ENCODE peak calls at places on chromosomes 12 and 14, in six cellular contexts. One of them, this sample, is unnamed.

GRCh38 chr12:41512531-41512930 is 324.4 kb downstream of the PDZRN4 start:
- DNase-seq in vagina: no peak
- DNase-seq in transverse colon: no peak
- DNase-seq in K562: no peak
- DNase-seq in endothelial cell of umbilical vein: peak
- DNase-seq in HepG2: no peak
- DNase-seq in this sample: no peak

GRCh38 chr12:66137937-66138336 is 7.4 kb upstream of the LLPH start:
- DNase-seq in endothelial cell of umbilical vein: no peak
- DNase-seq in vagina: no peak
- DNase-seq in transverse colon: no peak
- DNase-seq in K562: no peak
- DNase-seq in HepG2: no peak
- DNase-seq in this sample: no peak

GRCh38 chr14:53355581-53356112 is 202.5 kb upstream of the DDHD1 start:
- DNase-seq in vagina: no peak
- DNase-seq in K562: no peak
- DNase-seq in endothelial cell of umbilical vein: peak
- DNase-seq in HepG2: no peak
- DNase-seq in transverse colon: no peak
- DNase-seq in this sample: no peak

GRCh38 chr12:122523280-122523679 is 3.5 kb downstream of the RSRC2 start:
- DNase-seq in endothelial cell of umbilical vein: no peak
- DNase-seq in vagina: no peak
- DNase-seq in HepG2: peak
- DNase-seq in transverse colon: no peak
- DNase-seq in K562: peak
- DNase-seq in this sample: no peak

GRCh38 chr12:106139422-106140141 is 828 bp upstream of the NUAK1 start:
- DNase-seq in transverse colon: peak
- DNase-seq in K562: no peak
- DNase-seq in endothelial cell of umbilical vein: peak
- DNase-seq in HepG2: peak
- DNase-seq in vagina: no peak
- DNase-seq in this sample: peak

GRCh38 chr14:64235652-64236640 is 58.2 kb downstream of the ESR2 start:
- DNase-seq in HepG2: no peak
- DNase-seq in transverse colon: peak
- DNase-seq in K562: no peak
- DNase-seq in endothelial cell of umbilical vein: no peak
- DNase-seq in vagina: no peak
- DNase-seq in this sample: peak

GRCh38 chr12:4865246-4865645 is 44.5 kb upstream of the KCNA1 start:
- DNase-seq in endothelial cell of umbilical vein: no peak
- DNase-seq in K562: no peak
- DNase-seq in transverse colon: no peak
- DNase-seq in HepG2: no peak
- DNase-seq in vagina: no peak
- DNase-seq in this sample: no peak

GRCh38 chr14:66746316-66747006 is 238.5 kb downstream of the GPHN start:
- DNase-seq in K562: peak
- DNase-seq in HepG2: peak
- DNase-seq in vagina: no peak
- DNase-seq in transverse colon: no peak
- DNase-seq in endothelial cell of umbilical vein: peak
- DNase-seq in this sample: no peak

GRCh38 chr12:28710882-28711281 is 438.2 kb upstream of the FAR2 start:
- DNase-seq in endothelial cell of umbilical vein: no peak
- DNase-seq in K562: no peak
- DNase-seq in HepG2: no peak
- DNase-seq in transverse colon: no peak
- DNase-seq in vagina: no peak
- DNase-seq in this sample: no peak

GRCh38 chr12:64998327-64999156 is 122.6 kb downstream of the WIF1 start:
- DNase-seq in HepG2: peak
- DNase-seq in endothelial cell of umbilical vein: no peak
- DNase-seq in vagina: no peak
- DNase-seq in K562: no peak
- DNase-seq in transverse colon: no peak
- DNase-seq in this sample: no peak

GRCh38 chr14:103662029-103662428 is 33.0 kb downstream of the KLC1 start:
- DNase-seq in transverse colon: no peak
- DNase-seq in K562: no peak
- DNase-seq in vagina: no peak
- DNase-seq in endothelial cell of umbilical vein: no peak
- DNase-seq in HepG2: no peak
- DNase-seq in this sample: no peak

GRCh38 chr12:31406345-31406744 is 80.4 kb upstream of the SINHCAF start:
- DNase-seq in transverse colon: no peak
- DNase-seq in vagina: no peak
- DNase-seq in HepG2: no peak
- DNase-seq in endothelial cell of umbilical vein: no peak
- DNase-seq in K562: no peak
- DNase-seq in this sample: peak

GRCh38 chr14:96962337-96962736 is 165.2 kb downstream of the VRK1 start:
- DNase-seq in transverse colon: peak
- DNase-seq in K562: no peak
- DNase-seq in endothelial cell of umbilical vein: no peak
- DNase-seq in vagina: no peak
- DNase-seq in HepG2: no peak
- DNase-seq in this sample: no peak

GRCh38 chr12:119122047-119122446 is 56.7 kb upstream of the HSPB8 start:
- DNase-seq in K562: no peak
- DNase-seq in transverse colon: no peak
- DNase-seq in endothelial cell of umbilical vein: no peak
- DNase-seq in vagina: no peak
- DNase-seq in HepG2: no peak
- DNase-seq in this sample: no peak

GRCh38 chr12:49869816-49870500 is 27.1 kb upstream of the BCDIN3D start:
- DNase-seq in HepG2: no peak
- DNase-seq in K562: no peak
- DNase-seq in vagina: peak
- DNase-seq in endothelial cell of umbilical vein: no peak
- DNase-seq in transverse colon: no peak
- DNase-seq in this sample: no peak

GRCh38 chr14:22699801-22700564 is 55.8 kb upstream of the OR6J1 start:
- DNase-seq in endothelial cell of umbilical vein: peak
- DNase-seq in vagina: no peak
- DNase-seq in K562: peak
- DNase-seq in transverse colon: no peak
- DNase-seq in HepG2: peak
- DNase-seq in this sample: no peak

GRCh38 chr12:49537709-49538601 is 875 bp upstream of the KCNH3 start:
- DNase-seq in K562: peak
- DNase-seq in HepG2: no peak
- DNase-seq in transverse colon: no peak
- DNase-seq in vagina: no peak
- DNase-seq in endothelial cell of umbilical vein: no peak
- DNase-seq in this sample: no peak

GRCh38 chr14:70709726-70710382 is 68.1 kb downstream of the TTC9 start:
- DNase-seq in K562: no peak
- DNase-seq in vagina: no peak
- DNase-seq in transverse colon: no peak
- DNase-seq in HepG2: peak
- DNase-seq in endothelial cell of umbilical vein: no peak
- DNase-seq in this sample: no peak

GRCh38 chr12:23760495-23760894 is 189.0 kb downstream of the SOX5 start:
- DNase-seq in endothelial cell of umbilical vein: no peak
- DNase-seq in transverse colon: no peak
- DNase-seq in vagina: no peak
- DNase-seq in K562: no peak
- DNase-seq in HepG2: no peak
- DNase-seq in this sample: no peak

GRCh38 chr14:58332514-58332913 is 34.2 kb downstream of the ARID4A start:
- DNase-seq in transverse colon: no peak
- DNase-seq in endothelial cell of umbilical vein: no peak
- DNase-seq in vagina: no peak
- DNase-seq in K562: no peak
- DNase-seq in HepG2: no peak
- DNase-seq in this sample: no peak

GRCh38 chr12:9798008-9798619 is 29.2 kb upstream of the KLRF1 start:
- DNase-seq in transverse colon: peak
- DNase-seq in HepG2: peak
- DNase-seq in vagina: no peak
- DNase-seq in K562: peak
- DNase-seq in endothelial cell of umbilical vein: peak
- DNase-seq in this sample: no peak

DNA sequence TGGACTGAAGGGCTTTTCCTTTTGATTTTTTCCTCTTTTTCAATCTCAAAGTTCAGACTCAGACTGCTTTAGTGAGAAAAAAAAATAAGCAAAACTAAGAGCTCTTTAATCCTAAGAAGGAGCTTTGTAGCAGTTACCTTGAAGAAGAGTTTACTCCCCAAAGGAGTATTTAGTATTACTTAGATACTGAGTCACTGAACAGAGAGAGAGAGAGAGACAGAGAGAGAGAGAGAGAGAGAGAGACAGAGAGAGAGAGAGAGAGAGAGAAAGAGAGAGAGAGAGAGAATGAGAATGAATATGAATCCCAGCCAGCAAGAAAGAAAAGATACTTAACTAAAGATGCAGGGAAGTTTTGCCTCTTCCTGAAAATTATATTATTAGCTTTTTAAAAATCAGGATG is 258 bp downstream of the NAV3 start:
- DNase-seq in HepG2: no peak
- DNase-seq in K562: no peak
- DNase-seq in vagina: no peak
- DNase-seq in transverse colon: no peak
- DNase-seq in endothelial cell of umbilical vein: no peak
- DNase-seq in this sample: no peak
- TF ChIP-seq POLR2A in HepG2: no peak
- TF ChIP-seq POLR2A in K562: no peak
- TF ChIP-seq POLR2A in vagina: no peak
- TF ChIP-seq POLR2A in transverse colon: no peak
- TF ChIP-seq POLR2A in endothelial cell of umbilical vein: no peak
- TF ChIP-seq POLR2A in this sample: no peak

DNA sequence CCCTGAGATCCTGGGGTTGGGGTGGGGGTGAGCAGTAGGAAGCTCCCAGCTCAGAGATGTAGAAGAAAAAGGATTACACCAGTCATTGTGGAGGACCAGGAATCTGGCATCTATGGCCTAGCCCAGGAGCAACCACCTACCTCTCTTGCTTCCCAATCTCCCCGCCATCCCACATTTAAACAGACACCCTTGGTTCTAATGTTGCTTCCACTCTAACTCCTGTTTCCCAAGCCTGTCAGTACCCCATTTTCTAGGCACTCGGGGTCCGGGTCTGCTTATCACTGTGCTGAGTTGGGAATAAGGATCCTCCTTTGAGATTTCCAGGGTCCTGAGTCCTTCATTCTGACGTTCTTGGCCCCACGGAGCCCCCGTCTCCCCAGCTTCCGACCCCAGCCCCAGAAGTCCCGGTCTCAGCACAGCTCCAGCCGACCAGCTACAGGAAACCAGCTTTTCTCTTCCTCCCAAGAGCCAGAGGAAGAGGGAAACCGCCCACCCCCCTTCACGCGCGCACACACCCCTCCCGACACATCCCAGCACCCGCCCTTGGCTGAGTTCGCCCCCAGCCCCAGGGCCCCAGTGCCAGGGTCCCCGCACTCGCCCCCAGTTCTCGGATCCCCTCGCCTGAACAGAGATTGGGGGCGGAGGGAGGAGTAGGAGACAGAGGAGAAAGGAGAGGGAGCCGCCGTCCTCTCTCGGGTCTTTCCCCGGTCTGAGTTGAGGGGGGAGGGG is 1.2 kb downstream of the ITGA5 start:
- DNase-seq in transverse colon: no peak
- DNase-seq in vagina: no peak
- DNase-seq in K562: peak
- DNase-seq in HepG2: no peak
- DNase-seq in endothelial cell of umbilical vein: peak
- DNase-seq in this sample: no peak
- TF ChIP-seq POLR2AphosphoS5 in transverse colon: no peak
- TF ChIP-seq POLR2AphosphoS5 in vagina: no peak
- TF ChIP-seq POLR2AphosphoS5 in K562: no peak
- TF ChIP-seq POLR2AphosphoS5 in HepG2: no peak
- TF ChIP-seq POLR2AphosphoS5 in endothelial cell of umbilical vein: peak
- TF ChIP-seq POLR2AphosphoS5 in this sample: no peak

DNA sequence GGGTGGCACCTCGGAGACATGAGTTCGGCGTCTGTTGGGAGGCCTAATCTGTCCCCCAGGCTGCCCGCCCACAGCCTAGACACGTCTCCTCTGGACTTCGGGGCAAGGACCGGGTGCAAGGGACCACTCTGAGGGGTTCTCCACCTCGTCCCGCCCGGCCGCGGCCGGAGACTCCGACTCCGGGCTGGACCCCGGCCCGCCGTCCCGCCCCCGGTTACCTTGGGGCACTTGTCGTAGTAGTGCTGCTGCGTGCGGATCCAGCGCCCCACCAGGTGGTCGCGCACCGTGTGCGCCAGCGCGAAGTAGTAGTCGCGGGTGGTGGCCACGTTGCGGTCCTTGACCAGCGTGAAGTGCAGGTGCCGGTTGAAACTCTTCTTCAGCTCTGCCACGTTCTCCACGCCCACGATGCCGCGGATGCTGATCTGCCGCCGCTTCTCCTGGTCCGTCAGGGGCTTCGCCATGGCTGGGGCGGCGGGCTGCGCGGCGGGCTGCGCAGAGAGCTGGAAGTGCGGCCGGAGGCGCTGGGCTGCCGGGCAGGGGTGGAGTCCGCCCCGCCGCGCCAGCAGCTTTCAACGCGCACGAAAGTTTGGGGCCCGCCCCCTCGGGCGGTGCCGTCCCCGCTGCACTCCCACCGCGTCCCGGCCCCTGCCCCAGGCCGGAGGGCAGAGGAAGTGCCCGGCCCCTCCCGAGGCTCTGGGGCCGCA is at the start of gene PYGL:
- DNase-seq in vagina: no peak
- DNase-seq in HepG2: peak
- DNase-seq in endothelial cell of umbilical vein: peak
- DNase-seq in transverse colon: peak
- DNase-seq in K562: peak
- DNase-seq in this sample: peak
- TF ChIP-seq POLR2A in vagina: peak
- TF ChIP-seq POLR2A in HepG2: peak
- TF ChIP-seq POLR2A in endothelial cell of umbilical vein: no peak
- TF ChIP-seq POLR2A in transverse colon: peak
- TF ChIP-seq POLR2A in K562: peak
- TF ChIP-seq POLR2A in this sample: no peak

DNA sequence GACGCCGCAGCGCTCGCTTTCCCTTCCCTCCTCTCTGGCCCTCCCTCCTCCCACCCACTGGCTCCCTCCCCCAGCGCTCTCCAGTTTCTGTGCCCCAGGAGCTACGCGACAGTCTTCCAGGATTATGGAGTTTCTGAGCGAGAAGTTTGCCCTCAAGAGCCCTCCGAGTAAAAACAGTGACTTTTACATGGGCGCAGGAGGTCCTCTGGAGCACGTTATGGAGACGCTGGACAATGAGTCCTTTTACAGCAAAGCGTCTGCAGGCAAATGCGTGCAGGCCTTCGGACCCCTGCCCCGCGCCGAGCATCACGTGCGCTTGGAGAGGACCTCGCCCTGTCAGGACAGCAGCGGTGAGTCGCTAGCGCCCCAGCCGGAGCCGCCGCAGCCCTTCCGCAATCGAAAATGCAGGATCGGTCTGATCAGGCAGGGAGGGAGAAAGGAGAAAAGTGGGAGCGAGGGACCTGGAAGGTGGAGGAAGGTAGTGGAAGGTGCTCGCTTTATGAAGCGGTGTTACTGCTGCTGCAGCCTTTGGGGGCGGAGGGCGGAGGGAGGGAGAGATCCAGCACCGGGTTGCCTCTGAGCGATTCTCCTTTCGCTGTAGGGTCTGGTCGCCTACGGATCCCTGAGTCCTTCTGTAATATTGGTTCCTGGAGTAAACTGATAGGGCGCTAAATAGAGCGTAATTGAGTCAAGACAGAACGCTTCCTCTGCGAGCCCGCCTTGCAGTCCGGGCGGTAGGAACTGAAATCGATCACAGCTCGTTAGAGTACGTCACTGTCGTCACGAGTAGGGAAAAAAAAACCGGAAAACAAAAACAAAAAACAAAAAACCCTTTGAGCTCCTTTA is at the start of gene ALX1:
- DNase-seq in transverse colon: peak
- DNase-seq in vagina: no peak
- DNase-seq in endothelial cell of umbilical vein: peak
- DNase-seq in HepG2: no peak
- DNase-seq in K562: no peak
- DNase-seq in this sample: no peak
- TF ChIP-seq POLR2AphosphoS5 in transverse colon: no peak
- TF ChIP-seq POLR2AphosphoS5 in vagina: no peak
- TF ChIP-seq POLR2AphosphoS5 in endothelial cell of umbilical vein: no peak
- TF ChIP-seq POLR2AphosphoS5 in HepG2: no peak
- TF ChIP-seq POLR2AphosphoS5 in K562: no peak
- TF ChIP-seq POLR2AphosphoS5 in this sample: no peak